ENCODE peak calls at places on chromosomes 16 and 17, in six cellular contexts. T is fibroblast of lung, Q is mucosa of descending colon, E is uterus, D is PC-3, G is endothelial cell of umbilical vein. A is an unnamed sample. For H3K4me1 and H3K36me3, the result is how much of the 10 kb centered on the place peaks cover.

GRCh38 chr16:48295493-48296281 is 48.3 kb upstream of the ABCC11 start:
- DNase-seq in T (no peak), Q (no peak), E (no peak), D (peak), G (no peak), A (no peak)

GRCh38 chr17:17702821-17703607 is 21.8 kb downstream of the RAI1 start:
- DNase-seq in T (no peak), Q (no peak), E (no peak), D (no peak), G (peak), A (no peak)

GRCh38 chr17:8742828-8743227 is 1.8 kb downstream of the CCDC42 start:
- DNase-seq in T (no peak), Q (no peak), E (no peak), D (no peak), G (no peak), A (no peak)

GRCh38 chr17:21286771-21287702 is 2.5 kb downstream of the MAP2K3 start:
- DNase-seq in T (no peak), Q (peak), E (no peak), D (peak), G (no peak), A (peak)

GRCh38 chr17:4657678-4658077 is 16.2 kb upstream of the ALOX15 start:
- DNase-seq in T (no peak), Q (no peak), E (no peak), D (no peak), G (no peak), A (no peak)

GRCh38 chr17:79034931-79035485 is 11.0 kb downstream of the C1QTNF1 start:
- DNase-seq in T (no peak), Q (no peak), E (no peak), D (no peak), G (no peak), A (no peak)

GRCh38 chr16:47731252-47731651 is 270.1 kb downstream of the PHKB start:
- DNase-seq in T (peak), Q (no peak), E (no peak), D (peak), G (no peak), A (no peak)

GRCh38 chr16:84537431-84538151 is 33.1 kb upstream of the MEAK7 start:
- DNase-seq in T (no peak), Q (no peak), E (no peak), D (no peak), G (no peak), A (no peak)

GRCh38 chr16:4309833-4310266 is 6.0 kb upstream of the GLIS2 start:
- DNase-seq in T (peak), Q (no peak), E (no peak), D (peak), G (peak), A (peak)

GRCh38 chr16:1533443-1533951 is at the start of gene TMEM204:
- DNase-seq in T (peak), Q (peak), E (peak), D (no peak), G (peak), A (no peak)

GRCh38 chr17:9465216-9465921 is 110.3 kb downstream of the STX8 start:
- DNase-seq in T (peak), Q (no peak), E (no peak), D (no peak), G (peak), A (no peak)

GRCh38 chr17:57674894-57675293 is 70.2 kb downstream of the CCDC182 start:
- DNase-seq in T (no peak), Q (no peak), E (no peak), D (no peak), G (no peak), A (no peak)

GRCh38 chr17:30316736-30317135 is 17.1 kb downstream of the TMIGD1 start:
- DNase-seq in T (no peak), Q (no peak), E (no peak), D (no peak), G (no peak), A (no peak)

GRCh38 chr16:76906552-76906951 is 284.4 kb upstream of the MON1B start:
- DNase-seq in T (no peak), Q (no peak), E (no peak), D (no peak), G (no peak), A (no peak)

GRCh38 chr17:40859536-40859935 is 7.5 kb downstream of the KRT12 start:
- DNase-seq in T (no peak), Q (no peak), E (no peak), D (no peak), G (no peak), A (no peak)

GRCh38 chr17:75827291-75828050 is 16.7 kb downstream of the UNC13D start:
- DNase-seq in T (peak), Q (peak), E (peak), D (peak), G (peak), A (no peak)

GRCh38 chr17:62692721-62693431 is 65.4 kb downstream of the MRC2 start:
- DNase-seq in T (peak), Q (no peak), E (no peak), D (peak), G (no peak), A (no peak)
- TF ChIP-seq CTCF in T (peak), Q (no peak), E (peak), D (peak), G (peak), A (peak)

DNA sequence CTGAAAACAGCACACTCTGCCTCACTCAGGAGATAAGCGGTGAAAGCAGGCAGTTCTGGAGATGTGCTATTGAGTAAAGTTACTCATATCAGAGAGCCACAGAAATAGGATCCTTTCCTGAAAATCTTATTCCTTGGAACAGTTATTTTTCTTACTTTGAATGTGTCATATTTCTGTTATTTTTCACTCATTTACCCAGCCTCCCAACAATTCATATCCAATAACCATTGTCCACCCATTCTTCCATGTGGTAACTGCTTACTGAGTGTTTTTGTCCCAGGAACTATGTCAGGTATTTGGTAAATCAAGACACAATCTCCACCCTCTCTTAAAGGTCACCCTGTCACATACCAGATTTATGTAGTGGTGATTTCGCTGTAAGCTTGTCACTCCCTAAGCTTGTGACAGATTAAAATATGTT is 144.9 kb downstream of the PARN start:
- DNase-seq in T (no peak), Q (no peak), E (no peak), D (no peak), G (no peak), A (no peak)
- H3K4me1 ChIP-seq in T (under half), Q (under half), E (under half), D (under half), G (under half), A (under half)

DNA sequence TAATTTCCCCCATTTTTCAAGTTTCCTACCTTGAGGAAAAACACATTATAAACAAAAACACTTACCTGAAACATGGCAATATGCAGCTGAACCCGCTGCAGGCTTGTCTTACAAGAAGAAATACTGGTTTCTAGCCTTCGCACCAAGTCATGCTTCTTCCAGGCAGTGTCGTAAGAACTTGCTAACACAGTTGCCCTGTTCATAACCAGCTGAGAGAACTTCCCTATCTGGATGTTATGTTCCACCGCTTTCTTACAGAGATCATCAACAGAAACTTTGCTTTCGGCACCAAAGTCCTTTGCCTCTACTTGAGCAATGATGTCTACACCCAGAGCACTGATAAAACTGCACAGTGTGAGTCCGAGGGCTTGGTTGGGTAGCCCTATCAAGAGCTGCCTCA is 27.9 kb upstream of the ARL6IP1 start:
- DNase-seq in T (no peak), Q (no peak), E (no peak), D (no peak), G (no peak), A (no peak)
- H3K36me3 ChIP-seq in T (under half), Q (under half), E (under half), D (under half), G (under half), A (half or more)

DNA sequence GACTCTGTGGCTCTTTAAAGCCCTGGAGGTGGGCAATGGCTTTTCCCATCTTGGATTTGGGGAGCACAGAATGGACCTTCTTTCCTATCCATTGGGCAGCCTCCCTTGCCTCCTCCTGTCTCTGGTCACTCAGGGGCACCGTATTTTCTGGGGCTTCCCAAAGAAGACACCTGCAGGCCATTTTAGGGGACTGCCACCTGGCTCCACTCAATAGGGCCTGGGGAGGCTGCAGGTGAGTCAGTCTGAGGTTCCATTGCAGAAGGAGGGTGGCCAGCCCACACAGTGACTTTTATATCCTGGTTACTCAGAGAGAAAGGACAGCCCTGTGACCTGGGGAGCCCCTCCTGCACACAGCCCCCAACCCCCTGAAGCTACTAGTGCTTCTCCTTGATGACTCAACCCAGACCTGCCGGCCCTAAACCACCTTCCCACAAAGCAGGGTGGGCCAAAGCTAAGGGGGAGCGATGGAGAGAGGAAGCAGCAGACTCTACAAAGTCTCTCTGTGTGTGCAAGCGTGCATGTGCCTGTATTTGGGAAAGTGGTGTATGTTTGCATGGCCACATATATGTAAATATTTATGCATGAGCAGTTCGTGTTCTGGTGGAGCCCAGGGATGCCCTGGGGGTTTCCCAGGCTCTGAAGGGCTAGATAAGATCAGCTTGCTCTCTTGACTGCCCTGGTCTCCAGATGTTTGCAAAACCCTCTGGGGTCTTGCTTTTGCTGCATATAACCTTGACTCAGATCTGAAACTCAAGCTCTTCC is 5.0 kb downstream of the CX3CL1 start:
- DNase-seq in T (no peak), Q (peak), E (no peak), D (peak), G (no peak), A (no peak)
- TF ChIP-seq CTCF in T (no peak), Q (no peak), E (no peak), D (peak), G (no peak), A (no peak)

DNA sequence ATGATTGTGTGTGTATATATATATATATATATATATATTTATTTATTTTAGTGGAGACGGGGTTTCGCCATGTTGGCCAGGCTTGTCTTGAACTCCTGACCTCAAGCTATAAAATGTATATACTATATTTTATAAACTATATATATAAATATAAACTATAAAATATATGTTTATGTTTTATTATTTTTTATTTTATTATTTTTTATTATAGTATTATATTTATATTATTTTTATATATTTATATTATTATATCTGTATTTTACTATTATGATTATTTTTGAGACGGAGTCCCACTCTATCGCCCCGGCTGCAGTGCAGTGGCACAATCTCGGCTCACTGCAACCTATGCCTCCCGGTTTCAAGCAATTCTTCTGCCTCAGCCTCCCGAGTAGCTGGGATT is 10.5 kb upstream of the PHOSPHO1 start:
- DNase-seq in T (no peak), Q (no peak), E (no peak), D (no peak), G (no peak), A (no peak)
- H3K4me1 ChIP-seq in T (under half), Q (under half), E (under half), D (under half), G (under half), A (under half)

A was measured in left lung.